ENCODE peak calls at places on chromosomes 1 and 21, in six cellular contexts. One of them, this sample, is unnamed.

GRCh38 chr1:177872563-177872900 is 97.3 kb downstream of the SEC16B start:
- DNase-seq in mesothelial cell of epicardium: no peak
- DNase-seq in Caki2: no peak
- DNase-seq in breast epithelium: no peak
- DNase-seq in fibroblast of pulmonary artery: peak; percentile 33
- DNase-seq in iris pigment epithelial cell: peak; percentile 36
- DNase-seq in this sample: no peak

GRCh38 chr21:38915546-38915945 is 109.8 kb downstream of the ETS2 start:
- DNase-seq in iris pigment epithelial cell: no peak
- DNase-seq in fibroblast of pulmonary artery: no peak
- DNase-seq in Caki2: no peak
- DNase-seq in breast epithelium: no peak
- DNase-seq in mesothelial cell of epicardium: no peak
- DNase-seq in this sample: no peak

GRCh38 chr1:4637616-4638346 is 16.6 kb upstream of the AJAP1 start:
- DNase-seq in fibroblast of pulmonary artery: no peak
- DNase-seq in iris pigment epithelial cell: no peak
- DNase-seq in mesothelial cell of epicardium: no peak
- DNase-seq in breast epithelium: no peak
- DNase-seq in Caki2: no peak
- DNase-seq in this sample: no peak

GRCh38 chr1:167663002-167663772 is 33.2 kb downstream of the RCSD1 start:
- DNase-seq in Caki2: peak; percentile 41
- DNase-seq in breast epithelium: peak; percentile 84
- DNase-seq in iris pigment epithelial cell: peak; percentile 66
- DNase-seq in fibroblast of pulmonary artery: peak; percentile 35
- DNase-seq in mesothelial cell of epicardium: no peak
- DNase-seq in this sample: no peak

GRCh38 chr1:59605761-59606160 is 209.0 kb upstream of the HOOK1 start:
- DNase-seq in mesothelial cell of epicardium: no peak
- DNase-seq in fibroblast of pulmonary artery: no peak
- DNase-seq in Caki2: no peak
- DNase-seq in iris pigment epithelial cell: peak; percentile 45
- DNase-seq in breast epithelium: no peak
- DNase-seq in this sample: no peak

GRCh38 chr1:100835866-100836842 is 58.5 kb downstream of the EXTL2 start:
- DNase-seq in iris pigment epithelial cell: peak; percentile 44
- DNase-seq in breast epithelium: no peak
- DNase-seq in fibroblast of pulmonary artery: no peak
- DNase-seq in mesothelial cell of epicardium: no peak
- DNase-seq in Caki2: no peak
- DNase-seq in this sample: no peak

GRCh38 chr1:86441997-86442396 is 18.0 kb downstream of the CLCA2 start:
- DNase-seq in breast epithelium: no peak
- DNase-seq in mesothelial cell of epicardium: no peak
- DNase-seq in iris pigment epithelial cell: no peak
- DNase-seq in fibroblast of pulmonary artery: no peak
- DNase-seq in Caki2: no peak
- DNase-seq in this sample: no peak

GRCh38 chr1:223794040-223794880 is 51.5 kb downstream of the TP53BP2 start:
- DNase-seq in fibroblast of pulmonary artery: peak; percentile 68
- DNase-seq in Caki2: no peak
- DNase-seq in breast epithelium: no peak
- DNase-seq in iris pigment epithelial cell: peak; percentile 61
- DNase-seq in mesothelial cell of epicardium: no peak
- DNase-seq in this sample: no peak

GRCh38 chr1:90537606-90538362 is 179.3 kb downstream of the BARHL2 start:
- DNase-seq in Caki2: no peak
- DNase-seq in iris pigment epithelial cell: no peak
- DNase-seq in mesothelial cell of epicardium: no peak
- DNase-seq in fibroblast of pulmonary artery: no peak
- DNase-seq in breast epithelium: no peak
- DNase-seq in this sample: no peak